ENCODE peak calls at places on chromosome 17, in seven cellular contexts. One of them, this sample, is unnamed. For H3K4me1, the result is how much of the 10 kb centered on the place peaks cover.

GRCh38 chr17:73342057-73342522 is 30.3 kb upstream of the CDC42EP4 start:
- DNase-seq in fibroblast of lung: peak
- DNase-seq in mucosa of descending colon: no peak
- DNase-seq in PC-3: peak
- DNase-seq in left lung: no peak
- DNase-seq in psoas muscle: no peak
- DNase-seq in RWPE2: no peak
- DNase-seq in this sample: peak

GRCh38 chr17:41133880-41134735 is 6.2 kb downstream of the KRTAP4-6 start:
- DNase-seq in mucosa of descending colon: no peak
- DNase-seq in PC-3: no peak
- DNase-seq in fibroblast of lung: peak
- DNase-seq in psoas muscle: no peak
- DNase-seq in RWPE2: no peak
- DNase-seq in left lung: no peak
- DNase-seq in this sample: no peak

GRCh38 chr17:40176409-40177110 is 710 bp upstream of the RAPGEFL1 start:
- DNase-seq in fibroblast of lung: no peak
- DNase-seq in PC-3: peak
- DNase-seq in mucosa of descending colon: peak
- DNase-seq in RWPE2: peak
- DNase-seq in left lung: no peak
- DNase-seq in psoas muscle: no peak
- DNase-seq in this sample: no peak

GRCh38 chr17:45030733-45031132 is 20.7 kb downstream of the DCAKD start:
- DNase-seq in fibroblast of lung: no peak
- DNase-seq in psoas muscle: no peak
- DNase-seq in mucosa of descending colon: no peak
- DNase-seq in left lung: no peak
- DNase-seq in PC-3: no peak
- DNase-seq in RWPE2: no peak
- DNase-seq in this sample: no peak

GRCh38 chr17:80882926-80883685 is 108.5 kb upstream of the CHMP6 start:
- DNase-seq in mucosa of descending colon: peak
- DNase-seq in PC-3: no peak
- DNase-seq in left lung: peak
- DNase-seq in RWPE2: peak
- DNase-seq in psoas muscle: no peak
- DNase-seq in fibroblast of lung: no peak
- DNase-seq in this sample: peak

GRCh38 chr17:28552201-28552999 is at the start of gene UNC119:
- DNase-seq in psoas muscle: peak
- DNase-seq in PC-3: peak
- DNase-seq in fibroblast of lung: peak
- DNase-seq in mucosa of descending colon: peak
- DNase-seq in left lung: peak
- DNase-seq in RWPE2: no peak
- DNase-seq in this sample: peak

GRCh38 chr17:37358830-37359681 is 16.7 kb upstream of the C17orf78 start:
- DNase-seq in RWPE2: peak
- DNase-seq in PC-3: peak
- DNase-seq in left lung: peak
- DNase-seq in psoas muscle: peak
- DNase-seq in fibroblast of lung: peak
- DNase-seq in mucosa of descending colon: peak
- DNase-seq in this sample: peak

GRCh38 chr17:20280832-20281231 is 186.5 kb downstream of the LGALS9B start:
- DNase-seq in fibroblast of lung: no peak
- DNase-seq in PC-3: no peak
- DNase-seq in RWPE2: no peak
- DNase-seq in mucosa of descending colon: no peak
- DNase-seq in psoas muscle: no peak
- DNase-seq in left lung: no peak
- DNase-seq in this sample: no peak

GRCh38 chr17:42459983-42460300 is 1.3 kb downstream of the ATP6V0A1 start:
- DNase-seq in mucosa of descending colon: no peak
- DNase-seq in psoas muscle: no peak
- DNase-seq in fibroblast of lung: peak
- DNase-seq in PC-3: no peak
- DNase-seq in RWPE2: no peak
- DNase-seq in left lung: no peak
- DNase-seq in this sample: no peak

GRCh38 chr17:66032082-66032712 is 159.7 kb downstream of the CEP112 start:
- DNase-seq in PC-3: no peak
- DNase-seq in left lung: no peak
- DNase-seq in RWPE2: no peak
- DNase-seq in psoas muscle: no peak
- DNase-seq in mucosa of descending colon: no peak
- DNase-seq in fibroblast of lung: no peak
- DNase-seq in this sample: no peak

GRCh38 chr17:77364381-77364911 is 223.7 kb downstream of the SEC14L1 start:
- DNase-seq in fibroblast of lung: no peak
- DNase-seq in mucosa of descending colon: peak
- DNase-seq in RWPE2: no peak
- DNase-seq in PC-3: no peak
- DNase-seq in psoas muscle: no peak
- DNase-seq in left lung: no peak
- DNase-seq in this sample: no peak

GRCh38 chr17:74862108-74862901 is 2.6 kb upstream of the GRIN2C start:
- DNase-seq in PC-3: peak
- DNase-seq in left lung: peak
- DNase-seq in fibroblast of lung: no peak
- DNase-seq in mucosa of descending colon: peak
- DNase-seq in RWPE2: no peak
- DNase-seq in psoas muscle: peak
- DNase-seq in this sample: no peak

GRCh38 chr17:31449746-31450145 is 58.3 kb downstream of the RAB11FIP4 start:
- DNase-seq in PC-3: no peak
- DNase-seq in RWPE2: no peak
- DNase-seq in psoas muscle: no peak
- DNase-seq in left lung: no peak
- DNase-seq in mucosa of descending colon: no peak
- DNase-seq in fibroblast of lung: no peak
- DNase-seq in this sample: no peak

DNA sequence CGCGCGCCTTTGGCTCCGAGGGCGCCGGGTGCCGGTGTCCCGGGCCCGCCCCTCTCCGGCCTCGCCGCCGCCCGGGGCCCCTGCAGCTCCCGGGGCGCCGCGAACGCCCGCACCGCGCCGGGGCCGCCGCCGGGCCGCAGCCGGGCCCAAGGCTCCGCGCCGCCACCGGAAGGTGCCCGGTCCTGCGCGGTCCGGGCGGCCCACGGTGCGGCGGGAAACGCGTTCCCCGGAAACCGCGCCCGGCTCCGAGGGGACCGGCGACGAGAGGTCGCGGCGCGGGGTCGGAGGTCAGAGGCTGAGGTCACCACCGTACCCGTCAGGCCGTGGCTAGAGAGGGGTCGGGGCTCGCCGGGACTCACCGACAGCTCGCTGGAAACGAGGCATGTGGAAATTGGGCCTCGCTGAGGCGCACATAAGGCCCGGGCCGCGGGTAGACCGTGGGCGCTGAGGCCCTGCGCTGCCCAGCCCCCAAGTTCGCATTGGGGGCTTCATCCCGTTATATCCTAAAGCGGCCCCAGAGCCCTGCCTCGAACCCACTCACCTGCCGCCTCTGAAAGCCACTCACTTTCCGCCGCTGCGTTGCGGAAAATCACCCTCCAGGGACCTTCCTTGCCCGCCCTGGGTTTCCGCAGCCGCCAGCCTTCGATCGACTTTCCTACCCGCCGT is at the start of gene DUS1L:
- DNase-seq in psoas muscle: peak
- DNase-seq in left lung: peak
- DNase-seq in PC-3: peak
- DNase-seq in fibroblast of lung: peak
- DNase-seq in RWPE2: no peak
- DNase-seq in mucosa of descending colon: peak
- DNase-seq in this sample: peak
- TF ChIP-seq CTCF in psoas muscle: no peak
- TF ChIP-seq CTCF in left lung: no peak
- TF ChIP-seq CTCF in PC-3: no peak
- TF ChIP-seq CTCF in fibroblast of lung: no peak
- TF ChIP-seq CTCF in RWPE2: no peak
- TF ChIP-seq CTCF in mucosa of descending colon: no peak
- TF ChIP-seq CTCF in this sample: peak

GRCh38 chr17:22470411-22471175 is 778.3 kb downstream of the KCNJ18 start:
- DNase-seq in PC-3: no peak
- DNase-seq in fibroblast of lung: no peak
- DNase-seq in RWPE2: no peak
- DNase-seq in left lung: no peak
- DNase-seq in psoas muscle: no peak
- DNase-seq in mucosa of descending colon: no peak
- DNase-seq in this sample: no peak

GRCh38 chr17:22464041-22464440 is 771.7 kb downstream of the KCNJ18 start:
- DNase-seq in PC-3: no peak
- DNase-seq in RWPE2: no peak
- DNase-seq in fibroblast of lung: no peak
- DNase-seq in mucosa of descending colon: no peak
- DNase-seq in psoas muscle: no peak
- DNase-seq in left lung: no peak
- DNase-seq in this sample: no peak

GRCh38 chr17:22469101-22469880 is 777.0 kb downstream of the KCNJ18 start:
- DNase-seq in PC-3: no peak
- DNase-seq in left lung: no peak
- DNase-seq in psoas muscle: no peak
- DNase-seq in fibroblast of lung: no peak
- DNase-seq in RWPE2: no peak
- DNase-seq in mucosa of descending colon: no peak
- DNase-seq in this sample: no peak

GRCh38 chr17:22467720-22468119 is 775.4 kb downstream of the KCNJ18 start:
- DNase-seq in psoas muscle: no peak
- DNase-seq in mucosa of descending colon: no peak
- DNase-seq in fibroblast of lung: no peak
- DNase-seq in RWPE2: no peak
- DNase-seq in left lung: no peak
- DNase-seq in PC-3: no peak
- DNase-seq in this sample: no peak

GRCh38 chr17:22469941-22470340 is 777.6 kb downstream of the KCNJ18 start:
- DNase-seq in psoas muscle: no peak
- DNase-seq in PC-3: no peak
- DNase-seq in left lung: no peak
- DNase-seq in mucosa of descending colon: no peak
- DNase-seq in fibroblast of lung: no peak
- DNase-seq in RWPE2: no peak
- DNase-seq in this sample: no peak
- H3K4me1 ChIP-seq in psoas muscle: under half
- H3K4me1 ChIP-seq in PC-3: under half
- H3K4me1 ChIP-seq in left lung: under half
- H3K4me1 ChIP-seq in mucosa of descending colon: under half
- H3K4me1 ChIP-seq in fibroblast of lung: under half
- H3K4me1 ChIP-seq in RWPE2: under half
- H3K4me1 ChIP-seq in this sample: under half

DNA sequence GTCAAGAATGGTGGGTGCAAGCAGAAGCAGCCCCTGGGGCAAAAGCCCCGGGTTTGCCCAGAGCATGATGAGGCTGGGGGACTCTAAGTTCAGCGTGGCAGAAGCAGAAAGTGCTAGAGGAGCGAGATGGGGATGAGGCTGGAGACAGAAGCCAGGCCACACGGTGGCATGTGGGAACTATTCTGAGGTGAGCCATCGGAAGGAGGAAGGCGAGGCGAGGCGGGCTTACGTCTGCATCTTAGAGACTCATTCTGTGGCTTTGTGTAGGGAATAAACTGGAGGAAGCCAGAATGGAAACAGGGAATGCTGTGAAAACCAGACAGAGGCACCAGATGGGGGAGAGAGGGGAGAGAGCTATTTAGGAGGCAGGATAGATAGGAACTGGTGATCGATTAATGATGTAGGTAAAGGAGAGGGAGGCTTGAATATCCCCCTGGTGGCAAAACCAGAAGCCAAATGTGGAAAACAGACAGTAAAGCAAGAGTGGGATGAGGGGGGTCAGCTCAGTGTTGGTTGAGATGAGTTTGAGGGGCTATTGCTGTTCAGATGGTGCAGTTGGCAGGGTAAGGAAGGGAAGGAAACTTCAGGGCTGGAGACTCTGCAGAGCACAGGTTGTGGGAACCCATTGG is 3.1 kb upstream of the TNFSF13 start:
- DNase-seq in PC-3: no peak
- DNase-seq in mucosa of descending colon: no peak
- DNase-seq in psoas muscle: no peak
- DNase-seq in RWPE2: no peak
- DNase-seq in left lung: no peak
- DNase-seq in fibroblast of lung: no peak
- DNase-seq in this sample: no peak
- TF ChIP-seq CTCF in PC-3: peak
- TF ChIP-seq CTCF in mucosa of descending colon: no peak
- TF ChIP-seq CTCF in psoas muscle: no peak
- TF ChIP-seq CTCF in RWPE2: no peak
- TF ChIP-seq CTCF in left lung: no peak
- TF ChIP-seq CTCF in fibroblast of lung: peak
- TF ChIP-seq CTCF in this sample: no peak

GRCh38 chr17:2237960-2238359 is 65.6 kb downstream of the SMG6 start:
- DNase-seq in PC-3: no peak
- DNase-seq in fibroblast of lung: no peak
- DNase-seq in left lung: no peak
- DNase-seq in RWPE2: no peak
- DNase-seq in mucosa of descending colon: no peak
- DNase-seq in psoas muscle: no peak
- DNase-seq in this sample: no peak

GRCh38 chr17:2237521-2237921 is 66.1 kb downstream of the SMG6 start:
- DNase-seq in fibroblast of lung: peak
- DNase-seq in PC-3: no peak
- DNase-seq in left lung: no peak
- DNase-seq in psoas muscle: peak
- DNase-seq in RWPE2: no peak
- DNase-seq in mucosa of descending colon: no peak
- DNase-seq in this sample: no peak

GRCh38 chr17:2239170-2239551 is 64.4 kb downstream of the SMG6 start:
- DNase-seq in RWPE2: no peak
- DNase-seq in fibroblast of lung: no peak
- DNase-seq in psoas muscle: no peak
- DNase-seq in PC-3: no peak
- DNase-seq in left lung: no peak
- DNase-seq in mucosa of descending colon: no peak
- DNase-seq in this sample: no peak

GRCh38 chr17:2239882-2240430 is 63.6 kb downstream of the SMG6 start:
- DNase-seq in mucosa of descending colon: no peak
- DNase-seq in RWPE2: no peak
- DNase-seq in fibroblast of lung: peak
- DNase-seq in PC-3: peak
- DNase-seq in left lung: no peak
- DNase-seq in psoas muscle: peak
- DNase-seq in this sample: no peak

DNA sequence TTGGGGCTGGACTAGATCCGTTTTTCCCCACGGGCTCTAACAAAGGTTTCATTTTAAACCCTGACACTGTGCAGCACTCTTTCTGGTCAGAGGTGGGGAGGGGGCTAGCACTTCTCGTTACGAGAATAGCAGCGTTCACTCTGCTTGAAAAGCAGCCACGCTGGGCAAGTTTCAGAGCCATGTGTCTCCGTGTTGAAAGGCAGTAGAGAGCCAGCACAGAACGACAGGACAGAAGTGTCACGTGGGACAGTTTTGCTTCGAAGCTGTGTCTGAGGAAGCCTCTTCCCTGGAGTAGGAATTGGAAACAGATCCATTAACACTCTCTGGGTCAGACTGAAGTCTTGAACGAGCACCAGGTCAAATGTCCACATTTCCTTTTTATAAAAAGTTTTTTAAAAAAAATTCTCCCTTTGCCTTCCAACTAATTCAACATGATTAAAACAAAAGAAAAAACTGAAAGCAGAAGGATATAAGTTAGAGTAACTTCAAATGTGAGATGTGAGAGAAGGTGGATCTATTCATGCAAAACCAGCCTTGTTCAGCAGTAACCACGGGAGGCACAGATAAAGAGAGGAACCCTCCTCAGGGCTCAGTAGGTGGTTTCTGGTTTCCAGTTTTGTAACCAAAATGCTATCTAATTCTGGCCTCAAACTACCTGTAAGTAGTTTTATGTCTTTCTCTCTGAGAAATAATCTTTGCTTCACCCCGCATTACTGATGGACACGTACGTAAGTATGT is 65.0 kb downstream of the SMG6 start:
- DNase-seq in fibroblast of lung: no peak
- DNase-seq in PC-3: no peak
- DNase-seq in mucosa of descending colon: no peak
- DNase-seq in psoas muscle: peak
- DNase-seq in RWPE2: no peak
- DNase-seq in left lung: no peak
- DNase-seq in this sample: no peak
- H3K4me1 ChIP-seq in fibroblast of lung: half or more
- H3K4me1 ChIP-seq in PC-3: under half
- H3K4me1 ChIP-seq in mucosa of descending colon: under half
- H3K4me1 ChIP-seq in psoas muscle: half or more
- H3K4me1 ChIP-seq in RWPE2: under half
- H3K4me1 ChIP-seq in left lung: under half
- H3K4me1 ChIP-seq in this sample: under half